ENCODE peak calls at places on chromosomes 12 and 14, in six cellular contexts. S, L, W, E, M and F are unnamed samples.

GRCh38 chr12:79590751-79591150 is 100.0 kb downstream of the PAWR start:
- DNase-seq in S (no peak), L (no peak), W (no peak), E (no peak), M (no peak), F (no peak)

GRCh38 chr12:26471560-26471959 is 276.2 kb downstream of the SSPN start:
- DNase-seq in S (no peak), L (no peak), W (no peak), E (no peak), M (peak), F (no peak)

GRCh38 chr12:47360771-47361388 is 281.1 kb upstream of the AMIGO2 start:
- DNase-seq in S (no peak), L (no peak), W (no peak), E (no peak), M (peak), F (no peak)

GRCh38 chr12:87816186-87816585 is 213.0 kb downstream of the C12orf50 start:
- DNase-seq in S (no peak), L (no peak), W (no peak), E (no peak), M (no peak), F (no peak)

GRCh38 chr14:37230551-37231194 is 32.9 kb downstream of the MIPOL1 start:
- DNase-seq in S (no peak), L (no peak), W (no peak), E (peak), M (peak), F (no peak)

GRCh38 chr12:80763874-80764273 is 47.2 kb downstream of the MYF5 start:
- DNase-seq in S (no peak), L (peak), W (no peak), E (peak), M (peak), F (no peak)

GRCh38 chr12:111715242-111715641 is 29.4 kb downstream of the ACAD10 start:
- DNase-seq in S (no peak), L (peak), W (peak), E (no peak), M (no peak), F (no peak)

GRCh38 chr12:107207931-107208515 is 114.7 kb upstream of the CRY1 start:
- DNase-seq in S (no peak), L (no peak), W (no peak), E (no peak), M (no peak), F (no peak)

GRCh38 chr12:128966411-128966810 is 113.1 kb downstream of the GLT1D1 start:
- DNase-seq in S (no peak), L (no peak), W (no peak), E (no peak), M (no peak), F (no peak)

GRCh38 chr12:31105668-31106067 is 32.0 kb downstream of the DDX11 start:
- DNase-seq in S (no peak), L (no peak), W (no peak), E (no peak), M (no peak), F (no peak)

GRCh38 chr12:4984971-4985370 is 58.7 kb upstream of the KCNA5 start:
- DNase-seq in S (no peak), L (no peak), W (no peak), E (no peak), M (no peak), F (no peak)

GRCh38 chr12:46261658-46262057 is 7.2 kb downstream of the SLC38A1 start:
- DNase-seq in S (no peak), L (no peak), W (no peak), E (no peak), M (no peak), F (no peak)

GRCh38 chr12:5262450-5262849 is 169.5 kb upstream of the NTF3 start:
- DNase-seq in S (no peak), L (no peak), W (no peak), E (no peak), M (no peak), F (no peak)

GRCh38 chr14:71203306-71203705 is 296.0 kb downstream of the PCNX1 start:
- DNase-seq in S (no peak), L (no peak), W (no peak), E (no peak), M (no peak), F (no peak)

GRCh38 chr14:105021656-105022275 is 883 bp upstream of the CDCA4 start:
- DNase-seq in S (peak), L (peak), W (peak), E (peak), M (peak), F (no peak)

GRCh38 chr12:13095266-13095995 is 8.0 kb downstream of the GSG1 start:
- DNase-seq in S (no peak), L (no peak), W (no peak), E (no peak), M (peak), F (no peak)

GRCh38 chr14:101110729-101111619 is 207.5 kb upstream of the RTL1 start:
- DNase-seq in S (no peak), L (no peak), W (peak), E (no peak), M (no peak), F (no peak)

GRCh38 chr14:65103150-65103760 is 938 bp upstream of the MAX start:
- DNase-seq in S (no peak), L (no peak), W (no peak), E (no peak), M (peak), F (peak)

GRCh38 chr14:23883684-23884540 is 69.7 kb upstream of the DHRS4 start:
- DNase-seq in S (no peak), L (no peak), W (no peak), E (no peak), M (no peak), F (no peak)

GRCh38 chr12:84730561-84731162 is 181.9 kb downstream of the SLC6A15 start:
- DNase-seq in S (no peak), L (no peak), W (no peak), E (no peak), M (no peak), F (no peak)

GRCh38 chr12:114294303-114294685 is 111.7 kb downstream of the TBX5 start:
- DNase-seq in S (no peak), L (no peak), W (no peak), E (no peak), M (no peak), F (no peak)
- TF ChIP-seq POLR2A in S (no peak), L (no peak), W (no peak), E (no peak), M (no peak), F (no peak)

DNA sequence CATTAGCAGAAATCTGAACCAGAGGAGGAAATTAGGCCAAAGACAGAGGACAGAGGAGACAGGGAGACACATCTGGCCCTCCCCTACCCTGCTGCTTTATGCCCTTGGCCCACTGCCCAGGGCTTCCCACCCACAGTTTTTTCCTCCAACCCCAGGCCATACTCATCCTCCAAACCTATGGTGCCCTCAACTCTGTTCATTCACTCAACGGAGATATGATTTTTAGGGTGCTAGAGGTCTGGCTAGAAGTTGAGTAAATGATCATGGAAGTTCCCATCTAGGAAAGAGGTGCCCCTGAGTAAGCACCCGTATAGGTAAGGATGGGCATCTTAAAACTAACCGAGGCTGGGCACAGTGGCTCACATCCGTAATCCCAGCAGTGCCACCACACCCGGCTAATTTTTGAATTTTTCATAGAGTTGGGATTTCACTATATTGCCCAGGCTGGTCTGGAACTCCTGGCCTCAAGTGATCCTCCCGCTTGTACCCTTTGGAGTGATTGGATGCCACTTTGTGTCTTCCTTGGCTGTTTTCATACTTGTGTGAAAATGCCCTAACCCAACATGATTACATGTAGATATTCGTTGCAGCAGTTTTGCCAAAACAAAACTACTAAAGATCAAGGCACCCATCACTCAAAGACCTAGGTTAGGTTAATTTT is 4.4 kb downstream of the KRT18 start:
- DNase-seq in S (no peak), L (no peak), W (no peak), E (no peak), M (no peak), F (no peak)
- TF ChIP-seq POLR2A in S (no peak), L (no peak), W (no peak), E (no peak), M (no peak), F (no peak)

DNA sequence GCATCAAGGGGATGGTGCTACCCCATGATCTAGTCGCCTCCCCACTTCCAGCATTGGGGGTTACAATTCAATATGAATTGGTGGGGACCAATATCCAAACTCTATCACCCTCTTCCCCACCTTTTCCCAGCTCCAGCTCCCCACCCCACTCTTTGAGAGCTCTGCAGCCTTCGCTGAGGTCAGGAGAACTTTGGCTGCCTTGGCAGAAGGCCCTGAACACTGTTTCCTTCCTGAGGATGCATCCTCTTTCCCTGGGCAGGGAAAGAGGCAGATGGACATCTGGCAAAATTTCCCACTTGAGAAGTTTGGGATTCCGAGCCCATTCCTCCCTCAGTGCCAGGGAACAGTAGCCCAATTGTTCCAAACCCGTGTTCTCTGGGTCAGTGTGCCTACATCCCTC is 169.1 kb downstream of the TSPAN9 start:
- DNase-seq in S (no peak), L (no peak), W (no peak), E (no peak), M (no peak), F (no peak)
- TF ChIP-seq POLR2A in S (no peak), L (no peak), W (no peak), E (no peak), M (no peak), F (no peak)

DNA sequence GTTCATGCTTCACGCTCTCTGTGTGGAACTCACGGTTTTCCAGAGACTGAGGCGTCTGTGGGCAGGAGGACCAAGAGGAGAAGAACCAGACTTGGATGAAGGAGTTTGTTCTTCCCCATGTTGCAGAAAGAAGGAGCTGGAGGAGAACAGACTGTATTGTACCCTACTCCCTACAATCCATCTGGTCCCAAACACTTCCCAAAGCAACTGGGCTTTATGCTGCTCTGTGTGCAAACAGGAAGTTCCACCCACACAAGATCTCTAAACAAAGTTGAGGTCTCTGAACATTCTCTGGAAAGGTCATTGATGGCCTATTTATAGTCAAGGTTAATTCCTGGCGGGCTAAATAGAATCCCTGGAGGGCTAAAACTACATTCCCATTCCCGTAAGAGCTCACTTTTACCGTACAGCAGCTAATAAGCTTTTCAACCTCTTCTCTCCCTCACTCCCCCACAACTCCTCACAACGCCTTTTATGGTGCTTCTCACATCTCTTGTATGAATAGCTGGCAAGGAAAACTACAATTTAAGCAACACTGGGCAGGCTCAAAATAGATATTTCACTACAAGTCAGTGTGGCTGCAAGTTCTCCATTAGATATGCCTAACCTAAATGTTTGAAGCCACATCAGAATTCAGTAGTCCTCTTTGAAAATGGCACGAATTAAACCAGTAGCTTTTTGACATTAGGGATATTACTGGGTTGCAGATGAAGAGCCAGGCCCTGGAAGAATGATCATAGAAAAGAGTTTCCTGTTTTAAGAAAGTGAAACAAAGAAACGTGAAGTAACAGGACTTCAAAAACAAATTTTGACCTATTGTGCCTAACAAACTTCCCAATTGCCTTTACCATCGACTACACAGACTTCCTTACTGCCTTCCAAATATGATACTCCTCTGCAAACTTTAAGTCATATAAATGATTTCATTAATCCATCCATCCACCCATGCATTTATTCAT is at the start of gene A2M:
- DNase-seq in S (peak), L (no peak), W (peak), E (no peak), M (no peak), F (no peak)
- TF ChIP-seq POLR2A in S (peak), L (peak), W (peak), E (no peak), M (no peak), F (no peak)

GRCh38 chr12:122984612-122985358 is 4.3 kb downstream of the ARL6IP4 start:
- DNase-seq in S (no peak), L (peak), W (no peak), E (no peak), M (no peak), F (no peak)

GRCh38 chr12:122983789-122984515 is 3.5 kb downstream of the ARL6IP4 start:
- DNase-seq in S (no peak), L (no peak), W (no peak), E (no peak), M (no peak), F (no peak)

GRCh38 chr12:122981587-122982493 is 1.4 kb downstream of the ARL6IP4 start:
- DNase-seq in S (no peak), L (no peak), W (no peak), E (no peak), M (no peak), F (no peak)

GRCh38 chr12:122982494-122982850 is 2.0 kb downstream of the ARL6IP4 start:
- DNase-seq in S (no peak), L (no peak), W (no peak), E (no peak), M (no peak), F (no peak)

GRCh38 chr12:122982963-122983788 is 2.7 kb downstream of the ARL6IP4 start:
- DNase-seq in S (no peak), L (no peak), W (no peak), E (no peak), M (no peak), F (no peak)
- TF ChIP-seq POLR2A in S (no peak), L (no peak), W (no peak), E (no peak), M (no peak), F (no peak)

GRCh38 chr12:6285063-6285477 is 25.4 kb upstream of the PLEKHG6 start:
- DNase-seq in S (peak), L (peak), W (no peak), E (no peak), M (peak), F (peak)
- TF ChIP-seq POLR2A in S (no peak), L (no peak), W (no peak), E (no peak), M (no peak), F (no peak)